ENCODE peak calls at places on chromosomes 2 and 18, in five cellular contexts. T is heart right ventricle, M is body of pancreas, C is astrocyte of the cerebellum, V is BJ. J is an unnamed sample.

GRCh38 chr2:69615078-69615630 is 28.4 kb downstream of the AAK1 start:
- DNase-seq in T (no peak), M (no peak), C (no peak), V (no peak), J (no peak)

GRCh38 chr2:230327418-230328154 is 593 bp downstream of the SP140L start:
- DNase-seq in T (no peak), M (no peak), C (no peak), V (no peak), J (no peak)

GRCh38 chr2:221527759-221528444 is 44.2 kb downstream of the EPHA4 start:
- DNase-seq in T (peak), M (no peak), C (no peak), V (no peak), J (no peak)

GRCh38 chr2:160242863-160243552 is 42.9 kb upstream of the ITGB6 start:
- DNase-seq in T (no peak), M (no peak), C (no peak), V (no peak), J (no peak)

GRCh38 chr2:225584821-225585220 is 185.3 kb downstream of the NYAP2 start:
- DNase-seq in T (no peak), M (no peak), C (no peak), V (no peak), J (no peak)

GRCh38 chr2:237341872-237342271 is 72.1 kb downstream of the COL6A3 start:
- DNase-seq in T (no peak), M (no peak), C (no peak), V (no peak), J (no peak)

GRCh38 chr2:166117491-166117890 is 10.3 kb downstream of the SCN1A start:
- DNase-seq in T (no peak), M (no peak), C (no peak), V (peak), J (no peak)

GRCh38 chr2:105862843-105863242 is 118.1 kb downstream of the NCK2 start:
- DNase-seq in T (no peak), M (no peak), C (no peak), V (no peak), J (no peak)

GRCh38 chr2:239060676-239061075 is 212.8 kb downstream of the TWIST2 start:
- DNase-seq in T (no peak), M (no peak), C (no peak), V (no peak), J (no peak)

GRCh38 chr18:79747156-79747845 is 50.4 kb upstream of the KCNG2 start:
- DNase-seq in T (no peak), M (no peak), C (no peak), V (no peak), J (no peak)

GRCh38 chr2:159201321-159202063 is 85.0 kb downstream of the WDSUB1 start:
- DNase-seq in T (no peak), M (no peak), C (peak), V (no peak), J (no peak)

GRCh38 chr2:226131299-226131784 is 668.3 kb downstream of the IRS1 start:
- DNase-seq in T (peak), M (peak), C (no peak), V (no peak), J (no peak)

GRCh38 chr2:49067971-49068370 is 86.3 kb downstream of the FSHR start:
- DNase-seq in T (no peak), M (no peak), C (no peak), V (no peak), J (no peak)

GRCh38 chr2:176531608-176532007 is 262.4 kb downstream of the MTX2 start:
- DNase-seq in T (no peak), M (no peak), C (no peak), V (no peak), J (no peak)

GRCh38 chr2:225429718-225430117 is 30.2 kb downstream of the NYAP2 start:
- DNase-seq in T (no peak), M (peak), C (peak), V (no peak), J (peak)

GRCh38 chr2:196836440-196836839 is 27.3 kb upstream of the C2orf66 start:
- DNase-seq in T (no peak), M (no peak), C (no peak), V (peak), J (no peak)

GRCh38 chr2:73894475-73894850 is 1.7 kb downstream of the ACTG2 start:
- DNase-seq in T (no peak), M (no peak), C (no peak), V (no peak), J (no peak)

GRCh38 chr2:220562375-220563140 is 935.1 kb downstream of the SLC4A3 start:
- DNase-seq in T (no peak), M (no peak), C (no peak), V (no peak), J (no peak)

GRCh38 chr18:46477425-46478011 is 179.5 kb downstream of the LOXHD1 start:
- DNase-seq in T (no peak), M (no peak), C (no peak), V (no peak), J (no peak)

GRCh38 chr2:99771691-99772333 is 282.0 kb upstream of the REV1 start:
- DNase-seq in T (peak), M (no peak), C (no peak), V (no peak), J (no peak)

GRCh38 chr2:9203876-9204275 is 2.7 kb upstream of the ASAP2 start:
- DNase-seq in T (no peak), M (no peak), C (no peak), V (no peak), J (no peak)

GRCh38 chr18:26268454-26268853 is 42.2 kb downstream of the TAF4B start:
- DNase-seq in T (no peak), M (no peak), C (no peak), V (no peak), J (no peak)

GRCh38 chr18:55582325-55582724 is 5.7 kb downstream of the TCF4 start:
- DNase-seq in T (no peak), M (no peak), C (no peak), V (no peak), J (no peak)

GRCh38 chr2:85435220-85435958 is 16.9 kb downstream of the SH2D6 start:
- DNase-seq in T (no peak), M (no peak), C (no peak), V (no peak), J (no peak)

GRCh38 chr2:240205348-240205747 is 64.9 kb upstream of the OTOS start:
- DNase-seq in T (no peak), M (no peak), C (no peak), V (no peak), J (peak)

GRCh38 chr2:71337776-71338175 is 6.2 kb downstream of the ZNF638 start:
- DNase-seq in T (no peak), M (no peak), C (no peak), V (no peak), J (no peak)

GRCh38 chr2:187338679-187339121 is 109.4 kb downstream of the CALCRL start:
- DNase-seq in T (no peak), M (no peak), C (no peak), V (no peak), J (no peak)

GRCh38 chr2:191571163-191571769 is 106.7 kb upstream of the NABP1 start:
- DNase-seq in T (no peak), M (no peak), C (peak), V (no peak), J (peak)

GRCh38 chr2:197108758-197109157 is 182.3 kb upstream of the PGAP1 start:
- DNase-seq in T (peak), M (peak), C (peak), V (no peak), J (no peak)

GRCh38 chr2:239050252-239050649 is 202.4 kb downstream of the TWIST2 start:
- DNase-seq in T (no peak), M (no peak), C (no peak), V (no peak), J (no peak)

GRCh38 chr18:69956655-69957054 is 9.0 kb upstream of the CD226 start:
- DNase-seq in T (no peak), M (no peak), C (no peak), V (no peak), J (no peak)

GRCh38 chr2:120393456-120393855 is 47.5 kb downstream of the INHBB start:
- DNase-seq in T (no peak), M (no peak), C (no peak), V (no peak), J (no peak)

GRCh38 chr18:56509656-56510055 is 128.7 kb downstream of the TXNL1 start:
- DNase-seq in T (no peak), M (no peak), C (peak), V (no peak), J (no peak)

GRCh38 chr18:57440331-57441101 is 5.3 kb downstream of the ONECUT2 start:
- DNase-seq in T (no peak), M (no peak), C (no peak), V (no peak), J (no peak)

GRCh38 chr2:17620841-17621240 is 80.3 kb downstream of the VSNL1 start:
- DNase-seq in T (no peak), M (no peak), C (peak), V (peak), J (no peak)

GRCh38 chr2:60334610-60335009 is 218.8 kb downstream of the BCL11A start:
- DNase-seq in T (no peak), M (no peak), C (no peak), V (no peak), J (no peak)

DNA sequence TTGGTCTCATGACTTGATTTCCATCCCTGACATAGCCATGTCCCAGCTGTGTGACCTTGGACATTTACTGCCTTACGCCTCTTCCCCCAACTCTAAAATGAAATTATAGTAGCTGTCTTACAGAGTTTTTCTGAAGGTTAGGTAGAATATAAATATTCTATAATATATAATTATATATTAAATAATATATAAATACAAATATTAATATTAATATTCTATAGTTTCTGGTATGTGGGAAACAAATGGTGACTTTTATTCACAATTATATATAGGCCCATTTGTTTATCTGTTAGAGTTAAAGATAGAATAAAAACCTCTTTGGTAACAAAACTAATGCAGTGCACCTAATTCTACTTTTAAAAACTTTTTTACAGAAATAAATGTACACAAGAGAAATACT is 1.7 kb downstream of the RBBP8 start:
- DNase-seq in T (no peak), M (no peak), C (no peak), V (no peak), J (no peak)
- H3K4me3 ChIP-seq in T (no peak), M (no peak), C (peak), V (no peak), J (peak)

DNA sequence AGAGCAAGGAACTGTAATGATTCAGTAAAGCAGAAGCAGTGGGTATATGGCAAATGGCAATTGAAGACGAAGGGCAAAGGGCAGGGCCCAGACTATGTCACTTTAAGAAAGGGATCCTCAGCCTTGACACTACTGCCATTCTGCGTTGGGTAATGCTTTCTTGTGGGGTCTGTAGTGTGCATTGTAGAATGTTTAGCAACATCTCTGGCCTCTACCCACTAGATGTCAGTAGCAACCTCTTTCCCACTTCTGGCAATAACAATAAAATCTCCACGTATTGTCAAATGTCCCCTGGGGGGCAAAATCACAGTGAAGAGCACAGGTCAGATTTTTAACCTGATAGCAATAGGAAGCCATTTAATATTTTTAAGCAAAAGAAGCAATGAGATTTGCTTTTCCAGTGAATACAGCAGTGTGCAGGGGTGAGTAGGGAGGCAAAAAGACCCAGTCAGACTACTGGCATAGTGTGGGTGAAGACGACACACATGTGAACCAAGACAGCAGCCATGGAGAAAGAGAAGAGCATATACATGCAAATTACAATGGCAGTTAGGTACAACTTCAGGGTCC is 209.5 kb downstream of the DYM start:
- DNase-seq in T (no peak), M (no peak), C (peak), V (no peak), J (no peak)
- TF ChIP-seq CTCF in T (peak), M (no peak), C (peak), V (peak), J (peak)

DNA sequence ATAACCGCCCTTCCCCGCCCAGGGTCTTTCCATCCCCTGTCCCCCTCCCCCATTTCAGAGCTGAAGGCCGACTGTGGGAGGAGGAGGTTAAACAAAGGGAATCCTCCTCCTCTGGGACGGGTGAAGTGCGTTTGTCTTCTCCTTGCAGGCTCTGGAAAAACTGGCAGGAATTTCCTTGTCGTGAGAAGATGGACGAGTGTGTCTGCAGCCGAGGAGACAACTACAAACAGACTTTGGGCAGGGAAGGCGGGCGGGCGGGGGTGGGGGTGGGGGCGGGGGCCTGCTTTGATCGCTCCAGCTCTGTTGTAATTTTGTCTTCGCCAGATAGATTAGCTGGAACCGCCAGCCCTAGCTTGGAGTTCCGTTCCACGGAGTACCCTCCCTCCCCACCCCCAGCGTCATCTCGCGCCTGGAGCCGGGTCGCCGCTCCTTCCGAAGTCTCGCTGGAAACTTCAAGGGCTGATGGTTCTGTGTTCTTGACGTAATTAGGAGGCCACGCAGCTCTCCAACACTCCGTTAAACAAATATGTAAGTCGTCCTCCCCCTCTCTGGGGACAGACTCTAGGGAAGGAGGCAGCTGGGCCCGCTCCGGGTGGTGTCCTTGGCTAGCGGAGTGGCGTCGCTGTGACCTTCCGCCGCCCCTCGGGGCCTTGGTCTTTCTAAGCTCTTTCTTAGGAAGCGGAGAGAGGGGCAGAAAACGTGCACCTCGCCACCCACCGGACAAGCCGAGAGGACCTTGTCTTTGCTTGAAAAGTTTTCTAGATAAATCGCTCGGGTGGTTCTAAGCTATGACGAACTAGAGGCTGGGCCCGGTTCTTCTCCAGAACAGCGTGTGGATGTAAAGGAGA is 6.2 kb upstream of the SP9 start:
- DNase-seq in T (no peak), M (no peak), C (no peak), V (no peak), J (no peak)
- H3K4me3 ChIP-seq in T (no peak), M (no peak), C (no peak), V (no peak), J (no peak)

GRCh38 chr2:44742054-44742453 is 199.4 kb upstream of the SIX3 start:
- DNase-seq in T (no peak), M (no peak), C (no peak), V (no peak), J (no peak)

GRCh38 chr2:44743473-44743872 is 198.0 kb upstream of the SIX3 start:
- DNase-seq in T (no peak), M (no peak), C (no peak), V (no peak), J (no peak)

GRCh38 chr2:44741507-44741906 is 200.0 kb upstream of the SIX3 start:
- DNase-seq in T (no peak), M (no peak), C (no peak), V (no peak), J (no peak)

GRCh38 chr2:44736270-44736942 is 205.1 kb upstream of the SIX3 start:
- DNase-seq in T (no peak), M (no peak), C (no peak), V (no peak), J (no peak)

GRCh38 chr2:44740678-44741077 is 200.8 kb upstream of the SIX3 start:
- DNase-seq in T (no peak), M (no peak), C (no peak), V (no peak), J (no peak)
- TF ChIP-seq CTCF in T (no peak), M (no peak), C (no peak), V (no peak), J (no peak)

GRCh38 chr18:5506174-5506573 is 37.6 kb downstream of the EPB41L3 start:
- DNase-seq in T (no peak), M (no peak), C (no peak), V (no peak), J (no peak)
- H3K4me3 ChIP-seq in T (no peak), M (no peak), C (no peak), V (no peak), J (no peak)

GRCh38 chr2:1518891-1519530 is 105.7 kb downstream of the TPO start:
- DNase-seq in T (peak), M (no peak), C (no peak), V (no peak), J (no peak)
- TF ChIP-seq CTCF in T (no peak), M (no peak), C (no peak), V (no peak), J (no peak)

GRCh38 chr2:108834620-108835019 is 48.0 kb downstream of the CCDC138 start:
- DNase-seq in T (no peak), M (no peak), C (no peak), V (no peak), J (no peak)
- H3K4me3 ChIP-seq in T (no peak), M (no peak), C (no peak), V (no peak), J (no peak)

GRCh38 chr2:43576983-43577892 is 18.6 kb downstream of the THADA start:
- DNase-seq in T (no peak), M (peak), C (peak), V (no peak), J (no peak)
- TF ChIP-seq CTCF in T (peak), M (peak), C (peak), V (peak), J (peak)

GRCh38 chr2:179275280-179276013 is 10.8 kb upstream of the SESTD1 start:
- DNase-seq in T (no peak), M (no peak), C (no peak), V (no peak), J (no peak)

GRCh38 chr2:179270689-179271088 is 6.1 kb upstream of the SESTD1 start:
- DNase-seq in T (no peak), M (no peak), C (no peak), V (no peak), J (no peak)

GRCh38 chr2:179272406-179273192 is 8.0 kb upstream of the SESTD1 start:
- DNase-seq in T (no peak), M (no peak), C (no peak), V (no peak), J (no peak)

GRCh38 chr2:179274749-179275148 is 10.1 kb upstream of the SESTD1 start:
- DNase-seq in T (no peak), M (no peak), C (no peak), V (no peak), J (no peak)

GRCh38 chr2:179273461-179273962 is 8.9 kb upstream of the SESTD1 start:
- DNase-seq in T (no peak), M (no peak), C (no peak), V (no peak), J (no peak)
- H3K4me3 ChIP-seq in T (no peak), M (no peak), C (no peak), V (no peak), J (no peak)

GRCh38 chr2:189116984-189117383 is 62.6 kb downstream of the COL5A2 start:
- DNase-seq in T (no peak), M (no peak), C (no peak), V (no peak), J (no peak)

GRCh38 chr2:189118386-189118785 is 61.2 kb downstream of the COL5A2 start:
- DNase-seq in T (no peak), M (no peak), C (no peak), V (no peak), J (no peak)

GRCh38 chr2:189116059-189116458 is 63.5 kb downstream of the COL5A2 start:
- DNase-seq in T (no peak), M (no peak), C (no peak), V (no peak), J (no peak)

GRCh38 chr2:189113963-189114362 is 65.6 kb downstream of the COL5A2 start:
- DNase-seq in T (no peak), M (no peak), C (no peak), V (peak), J (no peak)

DNA sequence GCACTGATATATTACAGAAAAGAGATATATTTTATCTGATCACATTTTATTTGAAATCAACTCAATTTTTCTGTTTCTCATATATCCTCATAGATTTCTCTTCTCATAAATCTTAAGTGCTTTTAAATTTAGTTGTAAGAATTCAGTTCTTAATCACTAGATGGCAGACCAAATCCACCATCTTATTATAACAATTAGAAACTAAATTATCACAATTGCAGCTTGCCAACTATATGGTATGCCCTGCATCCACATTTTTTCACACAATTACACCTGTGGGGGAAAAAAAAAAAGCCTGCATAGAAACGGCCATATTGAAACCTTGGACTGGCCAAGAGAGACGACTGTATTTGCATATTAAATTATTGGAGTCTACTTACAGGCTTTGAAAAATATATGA is 64.4 kb downstream of the COL5A2 start:
- DNase-seq in T (no peak), M (no peak), C (peak), V (no peak), J (no peak)
- TF ChIP-seq CTCF in T (no peak), M (no peak), C (no peak), V (no peak), J (no peak)